ENCODE peak calls at places on chromosome 10, in ten cellular contexts. One of them, this sample, is unnamed.

GRCh38 chr10:131517781-131518180 is 206.3 kb upstream of the TCERG1L start:
- DNase-seq in body of pancreas: no peak
- DNase-seq in IMR-90: no peak
- DNase-seq in testis: no peak
- DNase-seq in GM12878: no peak
- DNase-seq in ovary: no peak
- DNase-seq in tibial nerve: no peak
- DNase-seq in heart left ventricle: no peak
- DNase-seq in endothelial cell of umbilical vein: no peak
- DNase-seq in transverse colon: no peak
- DNase-seq in this sample: no peak

GRCh38 chr10:90818736-90819135 is 39.1 kb downstream of the HTR7 start:
- DNase-seq in body of pancreas: no peak
- DNase-seq in IMR-90: no peak
- DNase-seq in testis: no peak
- DNase-seq in GM12878: no peak
- DNase-seq in ovary: no peak
- DNase-seq in tibial nerve: no peak
- DNase-seq in heart left ventricle: no peak
- DNase-seq in endothelial cell of umbilical vein: no peak
- DNase-seq in transverse colon: no peak
- DNase-seq in this sample: no peak

GRCh38 chr10:132248455-132249231 is 59.1 kb downstream of the STK32C start:
- DNase-seq in body of pancreas: peak
- DNase-seq in IMR-90: no peak
- DNase-seq in testis: peak
- DNase-seq in GM12878: no peak
- DNase-seq in ovary: no peak
- DNase-seq in tibial nerve: no peak
- DNase-seq in heart left ventricle: peak
- DNase-seq in endothelial cell of umbilical vein: peak
- DNase-seq in transverse colon: peak
- DNase-seq in this sample: no peak

GRCh38 chr10:88092975-88093374 is 229.6 kb downstream of the PTEN start:
- DNase-seq in body of pancreas: no peak
- DNase-seq in IMR-90: no peak
- DNase-seq in testis: peak
- DNase-seq in GM12878: no peak
- DNase-seq in ovary: no peak
- DNase-seq in tibial nerve: no peak
- DNase-seq in heart left ventricle: peak
- DNase-seq in endothelial cell of umbilical vein: no peak
- DNase-seq in transverse colon: no peak
- DNase-seq in this sample: no peak

GRCh38 chr10:83680470-83680891 is 458.8 kb upstream of the GHITM start:
- DNase-seq in body of pancreas: no peak
- DNase-seq in IMR-90: no peak
- DNase-seq in testis: no peak
- DNase-seq in GM12878: peak
- DNase-seq in ovary: no peak
- DNase-seq in tibial nerve: no peak
- DNase-seq in heart left ventricle: no peak
- DNase-seq in endothelial cell of umbilical vein: no peak
- DNase-seq in transverse colon: no peak
- DNase-seq in this sample: no peak

GRCh38 chr10:35870665-35871310 is 228.7 kb upstream of the FZD8 start:
- DNase-seq in body of pancreas: no peak
- DNase-seq in IMR-90: no peak
- DNase-seq in testis: no peak
- DNase-seq in GM12878: no peak
- DNase-seq in ovary: no peak
- DNase-seq in tibial nerve: no peak
- DNase-seq in heart left ventricle: no peak
- DNase-seq in endothelial cell of umbilical vein: peak
- DNase-seq in transverse colon: no peak
- DNase-seq in this sample: no peak

GRCh38 chr10:31320179-31320597 is 1.2 kb downstream of the ZEB1 start:
- DNase-seq in body of pancreas: peak
- DNase-seq in IMR-90: no peak
- DNase-seq in testis: peak
- DNase-seq in GM12878: no peak
- DNase-seq in ovary: peak
- DNase-seq in tibial nerve: no peak
- DNase-seq in heart left ventricle: peak
- DNase-seq in endothelial cell of umbilical vein: no peak
- DNase-seq in transverse colon: peak
- DNase-seq in this sample: peak

GRCh38 chr10:132942101-132942739 is at the start of gene CFAP46:
- DNase-seq in body of pancreas: peak
- DNase-seq in IMR-90: peak
- DNase-seq in testis: peak
- DNase-seq in GM12878: no peak
- DNase-seq in ovary: peak
- DNase-seq in tibial nerve: no peak
- DNase-seq in heart left ventricle: peak
- DNase-seq in endothelial cell of umbilical vein: peak
- DNase-seq in transverse colon: no peak
- DNase-seq in this sample: no peak

GRCh38 chr10:69504576-69505250 is 53.4 kb downstream of the TSPAN15 start:
- DNase-seq in body of pancreas: no peak
- DNase-seq in IMR-90: no peak
- DNase-seq in testis: peak
- DNase-seq in GM12878: no peak
- DNase-seq in ovary: no peak
- DNase-seq in tibial nerve: no peak
- DNase-seq in heart left ventricle: no peak
- DNase-seq in endothelial cell of umbilical vein: no peak
- DNase-seq in transverse colon: no peak
- DNase-seq in this sample: no peak

DNA sequence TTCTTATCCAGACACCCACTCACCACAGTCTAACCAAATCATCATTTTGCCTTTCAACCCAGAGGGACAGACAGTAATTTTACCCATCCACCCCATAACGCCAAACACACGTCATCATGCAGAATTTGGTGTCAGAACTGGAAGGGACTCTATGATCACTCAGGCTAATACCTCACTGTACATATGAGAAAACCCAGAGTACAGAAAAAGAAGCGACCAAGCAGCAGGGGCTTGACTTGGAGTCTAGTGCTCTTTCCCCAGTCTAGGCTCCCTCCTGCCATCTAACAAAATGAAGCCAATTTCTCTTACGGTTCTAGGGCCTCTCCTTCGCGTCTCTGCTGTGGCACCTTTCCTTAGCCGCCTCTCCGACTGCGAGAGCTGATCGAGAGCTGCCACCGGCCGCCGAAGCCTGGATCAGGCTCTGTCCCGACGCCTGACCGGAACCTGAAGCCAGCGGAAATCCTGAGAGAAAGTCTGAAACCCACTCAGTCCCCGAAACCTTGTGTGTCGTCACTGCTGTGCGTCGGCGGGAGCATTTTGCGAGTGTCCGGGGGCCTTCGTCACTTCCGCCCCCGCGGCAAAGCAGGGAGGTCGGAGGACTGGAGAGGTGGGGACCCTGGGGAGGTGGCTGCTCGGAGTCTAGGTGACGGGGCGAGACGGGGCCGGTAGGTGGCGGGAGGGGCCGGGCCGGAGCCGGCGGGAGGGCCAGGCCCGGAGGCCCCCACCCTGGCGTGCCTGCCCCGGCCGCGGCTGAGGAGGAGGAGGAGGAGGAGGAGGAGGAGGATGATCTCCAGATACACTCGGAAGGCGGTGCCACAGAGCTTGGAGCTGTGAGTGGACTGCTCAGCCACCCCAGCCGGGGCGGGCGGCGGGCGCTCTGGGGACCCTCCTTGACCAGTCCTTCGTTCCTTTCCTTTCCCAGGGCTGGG is at the start of the genes ECD and FAM149B1:
- DNase-seq in body of pancreas: peak
- DNase-seq in IMR-90: peak
- DNase-seq in testis: peak
- DNase-seq in GM12878: peak
- DNase-seq in ovary: peak
- DNase-seq in tibial nerve: peak
- DNase-seq in heart left ventricle: peak
- DNase-seq in endothelial cell of umbilical vein: peak
- DNase-seq in transverse colon: peak
- DNase-seq in this sample: peak
- TF ChIP-seq POLR2A in body of pancreas: peak
- TF ChIP-seq POLR2A in IMR-90: peak
- TF ChIP-seq POLR2A in testis: peak
- TF ChIP-seq POLR2A in GM12878: peak
- TF ChIP-seq POLR2A in ovary: peak
- TF ChIP-seq POLR2A in tibial nerve: peak
- TF ChIP-seq POLR2A in heart left ventricle: peak
- TF ChIP-seq POLR2A in endothelial cell of umbilical vein: peak
- TF ChIP-seq POLR2A in transverse colon: peak
- TF ChIP-seq POLR2A in this sample: peak

DNA sequence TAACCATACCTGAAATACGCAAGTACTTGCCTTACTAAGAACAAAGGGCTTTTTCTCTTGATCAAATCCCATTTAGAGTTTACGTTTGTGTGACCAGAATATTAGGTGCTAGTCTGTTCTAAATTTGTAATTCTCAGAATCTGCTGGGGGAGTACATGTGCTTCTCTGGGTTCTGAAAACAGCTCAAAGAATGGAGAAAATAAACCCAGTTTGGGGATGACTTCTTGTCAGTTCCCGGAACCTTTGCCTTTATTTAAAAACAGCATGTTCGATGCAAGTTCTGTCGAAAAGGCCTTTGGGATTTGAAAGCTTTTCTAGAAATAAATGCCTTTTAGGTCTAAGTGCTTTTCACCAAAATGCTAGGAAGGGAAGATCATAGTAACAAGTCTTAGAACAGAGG is 147.0 kb downstream of the ARID5B start:
- DNase-seq in body of pancreas: no peak
- DNase-seq in IMR-90: no peak
- DNase-seq in testis: no peak
- DNase-seq in GM12878: no peak
- DNase-seq in ovary: no peak
- DNase-seq in tibial nerve: no peak
- DNase-seq in heart left ventricle: no peak
- DNase-seq in endothelial cell of umbilical vein: peak
- DNase-seq in transverse colon: no peak
- DNase-seq in this sample: no peak
- H3K4me3 ChIP-seq in body of pancreas: no peak
- H3K4me3 ChIP-seq in IMR-90: peak
- H3K4me3 ChIP-seq in testis: peak
- H3K4me3 ChIP-seq in GM12878: peak
- H3K4me3 ChIP-seq in ovary: peak
- H3K4me3 ChIP-seq in tibial nerve: peak
- H3K4me3 ChIP-seq in heart left ventricle: peak
- H3K4me3 ChIP-seq in endothelial cell of umbilical vein: no peak
- H3K4me3 ChIP-seq in transverse colon: no peak
- H3K4me3 ChIP-seq in this sample: peak

DNA sequence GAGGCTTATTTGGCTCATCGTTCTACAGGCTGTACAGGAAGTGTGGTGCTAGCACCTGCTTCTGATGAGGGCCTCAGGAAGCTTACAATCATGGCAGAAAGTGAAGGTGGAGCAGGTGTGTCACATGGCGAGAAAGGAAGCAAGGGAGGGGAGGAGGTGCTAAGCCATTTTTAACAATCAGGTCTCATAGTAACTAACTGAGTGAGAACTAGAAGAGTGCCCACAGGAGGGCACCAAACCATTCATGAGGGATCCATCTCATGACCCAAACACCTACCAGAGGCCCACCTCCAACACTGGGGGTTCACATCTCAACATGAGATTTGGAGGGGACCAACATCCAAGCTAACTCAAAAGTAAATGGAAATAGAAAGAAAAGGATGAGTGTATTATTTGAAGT is 78.1 kb downstream of the CXCL12 start:
- DNase-seq in body of pancreas: peak
- DNase-seq in IMR-90: no peak
- DNase-seq in testis: no peak
- DNase-seq in GM12878: no peak
- DNase-seq in ovary: no peak
- DNase-seq in tibial nerve: no peak
- DNase-seq in heart left ventricle: no peak
- DNase-seq in endothelial cell of umbilical vein: no peak
- DNase-seq in transverse colon: no peak
- DNase-seq in this sample: no peak
- H3K27ac ChIP-seq in body of pancreas: no peak
- H3K27ac ChIP-seq in IMR-90: no peak
- H3K27ac ChIP-seq in testis: no peak
- H3K27ac ChIP-seq in GM12878: no peak
- H3K27ac ChIP-seq in ovary: no peak
- H3K27ac ChIP-seq in tibial nerve: no peak
- H3K27ac ChIP-seq in heart left ventricle: no peak
- H3K27ac ChIP-seq in endothelial cell of umbilical vein: no peak
- H3K27ac ChIP-seq in transverse colon: no peak
- H3K27ac ChIP-seq in this sample: no peak

DNA sequence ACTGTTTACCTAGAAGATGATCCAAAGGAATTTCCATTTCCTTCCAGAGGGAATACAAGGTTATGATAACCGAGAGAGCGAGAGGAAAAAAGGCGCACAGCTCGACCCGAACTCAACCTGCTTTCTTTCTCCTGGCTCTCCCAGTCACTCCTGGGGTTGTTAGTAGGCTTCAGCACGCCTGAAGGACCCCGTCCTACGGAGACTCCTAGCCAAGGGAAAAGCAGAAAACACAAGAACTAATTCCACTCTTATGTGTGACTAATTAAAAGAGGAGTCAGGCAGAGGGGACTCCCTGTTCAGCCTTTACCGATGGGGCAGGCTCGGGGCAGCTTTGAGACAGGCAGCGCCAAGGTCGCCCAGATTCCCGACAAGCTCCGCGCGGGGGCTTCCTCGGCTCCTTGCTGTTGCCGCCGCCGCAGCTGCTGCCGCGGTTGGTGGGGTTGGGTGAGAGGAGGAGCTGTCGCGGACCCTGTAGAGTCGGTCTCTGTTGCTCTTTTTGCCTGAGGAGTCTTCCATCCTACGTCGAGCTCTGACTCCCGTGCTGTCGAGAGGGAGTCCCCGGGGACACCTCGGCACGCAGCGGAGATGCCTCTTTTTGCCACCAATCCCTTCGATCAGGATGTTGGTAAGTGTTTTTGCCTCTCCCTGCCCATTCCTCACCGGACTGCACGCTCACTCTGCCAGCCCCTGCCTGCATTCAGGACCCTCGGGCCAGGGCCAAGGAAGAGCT is at the start of gene STAM:
- DNase-seq in body of pancreas: peak
- DNase-seq in IMR-90: peak
- DNase-seq in testis: peak
- DNase-seq in GM12878: peak
- DNase-seq in ovary: peak
- DNase-seq in tibial nerve: peak
- DNase-seq in heart left ventricle: peak
- DNase-seq in endothelial cell of umbilical vein: peak
- DNase-seq in transverse colon: peak
- DNase-seq in this sample: peak
- TF ChIP-seq POLR2A in body of pancreas: peak
- TF ChIP-seq POLR2A in IMR-90: peak
- TF ChIP-seq POLR2A in testis: no peak
- TF ChIP-seq POLR2A in GM12878: peak
- TF ChIP-seq POLR2A in ovary: peak
- TF ChIP-seq POLR2A in tibial nerve: no peak
- TF ChIP-seq POLR2A in heart left ventricle: peak
- TF ChIP-seq POLR2A in endothelial cell of umbilical vein: peak
- TF ChIP-seq POLR2A in transverse colon: peak
- TF ChIP-seq POLR2A in this sample: peak

GRCh38 chr10:103855852-103856496 is 598 bp upstream of the SH3PXD2A start:
- DNase-seq in body of pancreas: no peak
- DNase-seq in IMR-90: no peak
- DNase-seq in testis: no peak
- DNase-seq in GM12878: no peak
- DNase-seq in ovary: no peak
- DNase-seq in tibial nerve: no peak
- DNase-seq in heart left ventricle: no peak
- DNase-seq in endothelial cell of umbilical vein: no peak
- DNase-seq in transverse colon: no peak
- DNase-seq in this sample: no peak
- H3K4me3 ChIP-seq in body of pancreas: peak
- H3K4me3 ChIP-seq in IMR-90: peak
- H3K4me3 ChIP-seq in testis: peak
- H3K4me3 ChIP-seq in GM12878: no peak
- H3K4me3 ChIP-seq in ovary: peak
- H3K4me3 ChIP-seq in tibial nerve: peak
- H3K4me3 ChIP-seq in heart left ventricle: peak
- H3K4me3 ChIP-seq in endothelial cell of umbilical vein: peak
- H3K4me3 ChIP-seq in transverse colon: peak
- H3K4me3 ChIP-seq in this sample: peak

This sample was measured in uterus.